ENCODE peak calls at places on chromosomes 7 and 10, in nine cellular contexts. L is midbrain; G is stomach; O is GM12892; S is choroid plexus epithelial cell; R is stimulated activated CD8-positive, alpha-beta memory T cell treated with anti-CD3 and anti-CD28 coated beads, Interleukin-4, amount 100 ng/mL, for 24 hours; M is Panc1; P is neural progenitor cell; Y is HAP-1. H is an unnamed sample.

GRCh38 chr10:113541554-113541902 is 11.3 kb upstream of the HABP2 start:
- DNase-seq in L (no peak), G (no peak), O (no peak), S (no peak), R (no peak), M (no peak), P (no peak), Y (no peak), H (no peak)

GRCh38 chr10:97539523-97540200 is 32.9 kb upstream of the ANKRD2 start:
- DNase-seq in L (no peak), G (no peak), O (no peak), S (peak), R (no peak), M (no peak), P (peak), Y (no peak), H (no peak)

GRCh38 chr10:122245136-122245535 is 26.0 kb upstream of the BTBD16 start:
- DNase-seq in L (no peak), G (no peak), O (no peak), S (no peak), R (no peak), M (no peak), P (no peak), Y (no peak), H (no peak)

GRCh38 chr10:24713086-24713485 is 10.6 kb downstream of the ARHGAP21 start:
- DNase-seq in L (no peak), G (no peak), O (no peak), S (no peak), R (no peak), M (no peak), P (no peak), Y (no peak), H (no peak)

GRCh38 chr7:22090107-22090506 is 144.4 kb upstream of the CDCA7L start:
- DNase-seq in L (no peak), G (no peak), O (no peak), S (no peak), R (no peak), M (no peak), P (no peak), Y (no peak), H (no peak)

GRCh38 chr10:132714096-132714721 is 71.7 kb downstream of the NKX6-2 start:
- DNase-seq in L (peak), G (peak), O (no peak), S (peak), R (no peak), M (no peak), P (peak), Y (no peak), H (no peak)

GRCh38 chr10:88928254-88928653 is 24.3 kb downstream of the ACTA2 start:
- DNase-seq in L (no peak), G (no peak), O (no peak), S (no peak), R (no peak), M (no peak), P (no peak), Y (no peak), H (no peak)

GRCh38 chr10:69731184-69731583 is 70.5 kb upstream of the COL13A1 start:
- DNase-seq in L (no peak), G (no peak), O (no peak), S (peak), R (no peak), M (no peak), P (no peak), Y (no peak), H (no peak)

GRCh38 chr10:122419890-122420623 is 34.4 kb upstream of the ARMS2 start:
- DNase-seq in L (no peak), G (no peak), O (no peak), S (peak), R (no peak), M (no peak), P (no peak), Y (no peak), H (no peak)

H was measured in kidney epithelial cell.